ENCODE peak calls at places on chromosomes 5 and 9, in seven cellular contexts. P is transverse colon, J is fibroblast of lung, A is neural progenitor cell, U is cardiac muscle cell, M is HCT116, R is esophagus squamous epithelium. Q is an unnamed sample.

GRCh38 chr9:69204869-69205268 is 30.8 kb downstream of the TJP2 start:
- DNase-seq in P (no peak), J (peak; percentile 56), A (peak; percentile 8), U (peak; percentile 72), M (no peak), R (no peak), Q (no peak)

GRCh38 chr5:138033916-138034315 is 1.0 kb upstream of the FAM13B start:
- DNase-seq in P (no peak), J (peak; percentile 84), A (no peak), U (peak; percentile 11), M (no peak), R (no peak), Q (no peak)

GRCh38 chr9:133726401-133727276 is 11.5 kb downstream of the SARDH start:
- DNase-seq in P (peak; percentile 47), J (peak; percentile 56), A (peak; percentile 75), U (peak; percentile 77), M (peak; percentile 38), R (no peak), Q (no peak)

GRCh38 chr9:128635266-128636023 is 21.2 kb downstream of the DYNC2I2 start:
- DNase-seq in P (peak; percentile 91), J (peak; percentile 94), A (peak; percentile 66), U (peak; percentile 97), M (peak; percentile 94), R (no peak), Q (peak; percentile 89)

GRCh38 chr9:9913276-9913832 is 699.4 kb downstream of the PTPRD start:
- DNase-seq in P (no peak), J (no peak), A (no peak), U (no peak), M (no peak), R (no peak), Q (no peak)

GRCh38 chr9:13970018-13970417 is 343.9 kb downstream of the NFIB start:
- DNase-seq in P (no peak), J (no peak), A (no peak), U (peak; percentile 43), M (no peak), R (no peak), Q (no peak)

GRCh38 chr5:157555031-157555640 is 20.4 kb downstream of the ADAM19 start:
- DNase-seq in P (no peak), J (no peak), A (no peak), U (no peak), M (no peak), R (no peak), Q (no peak)

GRCh38 chr5:73596705-73597328 is 29.2 kb upstream of the ARHGEF28 start:
- DNase-seq in P (peak; percentile 10), J (peak; percentile 45), A (peak; percentile 81), U (peak; percentile 47), M (peak; percentile 56), R (no peak), Q (no peak)

GRCh38 chr5:76679231-76679630 is 36.7 kb upstream of the F2R start:
- DNase-seq in P (no peak), J (peak; percentile 58), A (no peak), U (peak; percentile 84), M (no peak), R (no peak), Q (no peak)

GRCh38 chr9:89428901-89429890 is 68.7 kb downstream of the SEMA4D start:
- DNase-seq in P (peak; percentile 57), J (no peak), A (peak; percentile 46), U (no peak), M (no peak), R (no peak), Q (no peak)

GRCh38 chr5:82351754-82352145 is 73.6 kb upstream of the RPS23 start:
- DNase-seq in P (no peak), J (peak; percentile 90), A (peak; percentile 65), U (peak; percentile 87), M (peak; percentile 61), R (no peak), Q (peak; percentile 53)

GRCh38 chr5:67268233-67269011 is 71.8 kb upstream of the CD180 start:
- DNase-seq in P (peak; percentile 75), J (peak; percentile 100), A (peak; percentile 71), U (peak; percentile 98), M (no peak), R (no peak), Q (peak; percentile 95)

GRCh38 chr9:87546704-87547103 is 49.0 kb downstream of the DAPK1 start:
- DNase-seq in P (no peak), J (peak; percentile 33), A (no peak), U (peak; percentile 41), M (no peak), R (no peak), Q (no peak)

GRCh38 chr9:133505901-133506652 is 18.7 kb downstream of the MYMK start:
- DNase-seq in P (no peak), J (peak; percentile 44), A (no peak), U (peak; percentile 98), M (no peak), R (no peak), Q (no peak)

GRCh38 chr9:16884952-16885513 is 14.6 kb upstream of the BNC2 start:
- DNase-seq in P (peak; percentile 23), J (peak; percentile 99), A (no peak), U (peak; percentile 72), M (no peak), R (no peak), Q (peak; percentile 98)

GRCh38 chr5:124631874-124632550 is 114.4 kb downstream of the ZNF608 start:
- DNase-seq in P (no peak), J (no peak), A (peak; percentile 71), U (no peak), M (no peak), R (no peak), Q (no peak)

GRCh38 chr9:95067057-95067456 is 250.5 kb downstream of the FANCC start:
- DNase-seq in P (no peak), J (no peak), A (no peak), U (no peak), M (no peak), R (no peak), Q (no peak)

GRCh38 chr5:178895615-178896571 is at the start of gene ZFP2:
- DNase-seq in P (peak; percentile 60), J (peak; percentile 57), A (peak; percentile 85), U (peak; percentile 69), M (peak; percentile 21), R (no peak), Q (no peak)

GRCh38 chr9:13863112-13863511 is 450.8 kb downstream of the NFIB start:
- DNase-seq in P (peak; percentile 8), J (peak; percentile 80), A (no peak), U (peak; percentile 82), M (no peak), R (no peak), Q (no peak)

GRCh38 chr9:105444130-105444529 is 3.7 kb upstream of the FSD1L start:
- DNase-seq in P (no peak), J (no peak), A (no peak), U (no peak), M (no peak), R (no peak), Q (no peak)

GRCh38 chr5:137365126-137365865 is 133.8 kb downstream of the SPOCK1 start:
- DNase-seq in P (no peak), J (no peak), A (no peak), U (no peak), M (no peak), R (no peak), Q (no peak)

GRCh38 chr9:87701931-87702421 is 23.9 kb upstream of the CTSL start:
- DNase-seq in P (no peak), J (no peak), A (peak; percentile 64), U (no peak), M (no peak), R (no peak), Q (no peak)

DNA sequence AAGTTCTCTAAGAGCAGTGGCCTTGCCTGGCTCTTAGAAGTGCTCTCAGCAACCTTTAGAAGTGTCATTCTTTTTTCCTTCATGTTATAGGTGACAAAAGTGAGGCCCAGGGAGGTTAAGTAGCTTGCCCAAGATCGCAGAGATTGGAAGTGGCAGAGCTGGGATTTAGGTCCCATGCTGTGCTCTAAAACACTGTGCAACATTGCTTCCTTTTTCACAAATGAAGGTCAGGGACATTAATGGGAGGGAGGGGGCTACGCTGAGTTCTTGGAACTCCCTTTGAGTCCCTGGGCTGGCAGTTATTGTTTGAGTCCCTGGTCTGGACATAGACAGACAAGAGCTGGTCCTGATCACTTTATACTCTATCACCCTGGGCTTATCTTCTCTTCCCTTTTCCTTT is 45.3 kb downstream of the PAM start:
- DNase-seq in P (no peak), J (no peak), A (no peak), U (no peak), M (no peak), R (no peak), Q (no peak)
- H3K27ac ChIP-seq in P (no peak overlapping the region), J (no peak overlapping the region), A (no peak overlapping the region), U (peak overlapping the region; percentile 57), M (no peak overlapping the region), R (no peak overlapping the region), Q (no peak overlapping the region)

DNA sequence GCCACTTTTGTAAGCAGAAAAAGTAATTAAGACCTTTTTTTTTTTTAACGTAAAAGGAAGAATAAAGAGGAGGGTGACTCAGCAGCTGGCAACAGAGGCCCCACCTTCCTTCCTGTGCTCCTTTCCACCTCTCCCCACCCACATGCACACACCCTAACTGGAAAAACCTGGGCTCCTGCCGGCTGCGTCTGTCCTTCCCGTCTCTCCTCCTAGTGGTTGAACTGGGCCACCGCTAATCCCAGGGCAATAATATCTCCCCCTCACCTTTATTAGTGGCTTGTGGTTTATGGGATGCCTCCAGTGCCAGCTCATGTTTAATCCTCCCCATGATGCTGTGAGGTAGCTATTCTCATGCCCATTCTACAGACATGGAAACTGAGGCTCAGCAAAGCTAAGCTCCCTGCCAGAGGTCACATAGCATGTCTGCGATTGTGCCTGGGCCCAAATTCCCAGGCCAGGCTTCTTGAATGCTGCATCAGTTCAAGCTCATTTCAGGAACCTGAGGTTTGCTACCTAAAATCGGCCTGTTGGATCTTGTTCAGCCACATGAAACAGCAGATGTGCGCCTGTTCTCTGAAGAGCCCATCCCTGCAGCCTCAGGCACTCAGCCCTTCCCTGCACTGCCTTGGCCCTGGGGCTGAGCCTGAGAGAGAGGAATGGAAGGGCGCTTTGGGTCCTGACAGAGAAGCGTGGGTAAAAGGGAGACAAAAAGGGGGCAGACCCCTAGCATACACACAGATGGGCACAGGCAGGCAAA is 61.0 kb upstream of the IL17B start:
- DNase-seq in P (peak; percentile 85), J (peak; percentile 63), A (peak; percentile 51), U (no peak), M (peak; percentile 95), R (no peak), Q (no peak)
- TF ChIP-seq CTCF in P (peak; percentile 85), J (no peak), A (peak; percentile 50), U (peak; percentile 42), M (peak; percentile 64), R (peak; percentile 15), Q (peak; percentile 41)

GRCh38 chr9:22216730-22217160 is 207.6 kb upstream of the CDKN2B start:
- DNase-seq in P (no peak), J (peak; percentile 87), A (no peak), U (peak; percentile 44), M (peak; percentile 65), R (no peak), Q (no peak)
- H3K27ac ChIP-seq in P (no peak overlapping the region), J (no peak overlapping the region), A (no peak overlapping the region), U (no peak overlapping the region), M (no peak overlapping the region), R (no peak overlapping the region), Q (no peak overlapping the region)

GRCh38 chr9:125189361-125190289 is at the start of gene PPP6C:
- DNase-seq in P (peak; percentile 98), J (peak; percentile 97), A (peak; percentile 99), U (peak; percentile 98), M (peak; percentile 89), R (peak; percentile 74), Q (peak; percentile 93)
- TF ChIP-seq CTCF in P (peak; percentile 66), J (peak; percentile 50), A (peak; percentile 66), U (peak; percentile 71), M (peak; percentile 57), R (peak; percentile 55), Q (peak; percentile 68)

Q was measured in AG04450.